ENCODE peak calls at places on chromosomes 1 and 21, in nine cellular contexts. L, E, V, C, U, S, P, B and G are unnamed samples. For H3K4me1 and H3K27me3, the result is how much of the 10 kb centered on the place peaks cover.

GRCh38 chr1:64212023-64212422 is 8.6 kb downstream of the UBE2U start:
- DNase-seq in C (peak), B (peak), S (no peak), V (no peak), L (peak), P (no peak), U (peak), E (no peak), G (peak)

GRCh38 chr1:113930499-113931161 is 1.5 kb downstream of the HIPK1 start:
- DNase-seq in L (peak), V (peak), C (peak), E (peak), P (peak), S (peak), B (peak), U (peak), G (peak)

GRCh38 chr1:167922023-167922422 is 8.1 kb upstream of the ADCY10 start:
- DNase-seq in B (no peak), V (no peak), U (peak), E (no peak), C (peak), L (no peak), P (peak), S (no peak), G (peak)

GRCh38 chr1:239810071-239810481 is 281.6 kb upstream of the FMN2 start:
- DNase-seq in P (no peak), L (peak), U (no peak), S (no peak), B (no peak), E (no peak), C (peak), V (peak), G (no peak)

GRCh38 chr1:44677201-44677520 is 2.6 kb downstream of the ARMH1 start:
- DNase-seq in V (no peak), U (peak), B (peak), E (no peak), L (peak), C (peak), P (peak), S (peak), G (peak)

GRCh38 chr21:19286901-19287300 is 883.3 kb upstream of the TMPRSS15 start:
- DNase-seq in L (no peak), S (no peak), V (no peak), U (no peak), B (no peak), E (no peak), C (no peak), P (no peak), G (no peak)

GRCh38 chr1:210758761-210759160 is 375.2 kb downstream of the KCNH1 start:
- DNase-seq in C (peak), V (no peak), E (no peak), P (no peak), L (no peak), S (no peak), B (no peak), U (no peak), G (no peak)

GRCh38 chr1:40197656-40198055 is 36.5 kb downstream of the RLF start:
- DNase-seq in B (peak), L (no peak), E (no peak), P (no peak), U (no peak), C (no peak), V (no peak), S (no peak), G (no peak)

GRCh38 chr1:96723372-96723771 is 1.8 kb downstream of the PTBP2 start:
- DNase-seq in C (no peak), U (no peak), B (no peak), S (no peak), V (no peak), P (no peak), L (no peak), E (no peak), G (no peak)

GRCh38 chr1:43442756-43443155 is 11.0 kb downstream of the HYI start:
- DNase-seq in C (no peak), B (no peak), E (no peak), V (no peak), S (no peak), U (no peak), L (no peak), P (no peak), G (no peak)

GRCh38 chr21:46603228-46603627 is 1.7 kb downstream of the S100B start:
- DNase-seq in S (no peak), B (peak), E (peak), V (no peak), P (no peak), C (peak), U (no peak), L (peak), G (no peak)

GRCh38 chr21:25343774-25344545 is 263.3 kb downstream of the MRPL39 start:
- DNase-seq in C (no peak), U (no peak), E (no peak), S (no peak), V (no peak), P (no peak), B (no peak), L (peak), G (no peak)

GRCh38 chr1:93080424-93080823 is 1.3 kb downstream of the MTF2 start:
- DNase-seq in U (peak), V (no peak), B (peak), L (peak), E (no peak), S (peak), P (peak), C (peak), G (peak)

GRCh38 chr21:16534408-16535099 is 804.8 kb downstream of the USP25 start:
- DNase-seq in P (no peak), B (no peak), V (no peak), C (peak), L (no peak), S (peak), U (peak), E (peak), G (peak)

GRCh38 chr1:161998811-161999210 is 24.9 kb downstream of the OLFML2B start:
- DNase-seq in E (peak), L (no peak), S (no peak), P (no peak), V (no peak), U (no peak), B (peak), C (peak), G (peak)

GRCh38 chr1:113036639-113037321 is 36.2 kb upstream of the LRIG2 start:
- DNase-seq in C (no peak), P (no peak), S (no peak), V (no peak), U (no peak), B (peak), E (no peak), L (peak), G (peak)

GRCh38 chr21:18716578-18717138 is 313.1 kb upstream of the TMPRSS15 start:
- DNase-seq in L (no peak), P (peak), B (peak), S (peak), E (no peak), U (no peak), C (no peak), V (no peak), G (no peak)

GRCh38 chr1:100794719-100795645 is 75.4 kb downstream of the VCAM1 start:
- DNase-seq in U (peak), E (no peak), B (peak), L (no peak), V (no peak), S (peak), C (peak), P (no peak), G (no peak)

GRCh38 chr1:15760520-15761211 is 2.1 kb downstream of the FBLIM1 start:
- DNase-seq in L (peak), C (peak), P (no peak), V (no peak), B (peak), U (peak), E (peak), S (peak), G (peak)

DNA sequence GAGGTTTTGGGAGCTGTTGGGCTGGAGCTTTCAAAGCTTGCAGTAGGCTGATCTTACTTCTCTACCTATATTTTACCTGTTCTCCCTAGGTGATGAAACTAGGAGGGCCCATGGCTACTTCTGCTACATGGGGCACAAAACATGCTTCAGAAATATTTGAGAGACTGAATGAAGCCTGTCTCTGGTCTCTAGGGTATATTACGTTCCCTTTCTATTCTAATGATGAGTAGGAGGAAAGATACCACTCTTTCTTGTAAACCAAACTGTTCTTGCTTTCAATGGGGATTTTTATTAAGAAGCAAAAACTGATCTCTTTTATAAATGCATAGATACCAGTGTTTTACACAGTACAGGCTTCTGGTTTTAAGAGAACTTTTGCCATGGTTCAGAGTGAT is 103.1 kb downstream of the GALNT2 start:
- DNase-seq in S (no peak), P (no peak), C (no peak), U (no peak), B (no peak), E (no peak), V (no peak), L (no peak), G (no peak)
- H3K4me1 ChIP-seq in S (under half), P (under half), C (under half), U (under half), B (under half), E (under half), V (under half), L (under half), G (under half)

GRCh38 chr1:17764578-17764977 is 9.4 kb downstream of the ACTL8 start:
- DNase-seq in L (no peak), V (no peak), B (no peak), S (no peak), E (no peak), U (no peak), C (no peak), P (no peak), G (no peak)

GRCh38 chr1:17762313-17762712 is 7.2 kb downstream of the ACTL8 start:
- DNase-seq in V (no peak), U (no peak), E (no peak), L (no peak), C (no peak), P (no peak), S (no peak), B (no peak), G (no peak)

GRCh38 chr1:17763995-17764394 is 8.9 kb downstream of the ACTL8 start:
- DNase-seq in E (no peak), B (no peak), L (no peak), V (no peak), C (no peak), P (no peak), U (no peak), S (no peak), G (no peak)

GRCh38 chr1:17768651-17769241 is 13.6 kb downstream of the ACTL8 start:
- DNase-seq in V (no peak), B (peak), P (no peak), L (peak), U (peak), E (peak), C (peak), S (no peak), G (no peak)

GRCh38 chr1:17765444-17766411 is 10.6 kb downstream of the ACTL8 start:
- DNase-seq in L (no peak), U (peak), E (peak), V (no peak), B (peak), S (no peak), P (no peak), C (peak), G (peak)
- H3K27me3 ChIP-seq in L (under half), U (under half), E (under half), V (under half), B (under half), S (under half), P (half or more), C (under half), G (under half)

GRCh38 chr1:163195728-163196448 is 6.8 kb downstream of the RGS5 start:
- DNase-seq in B (no peak), C (peak), P (no peak), U (peak), E (no peak), S (peak), V (no peak), L (peak), G (no peak)
- H3K4me2 ChIP-seq in B (no peak), C (no peak), P (no peak), U (peak), E (no peak), S (peak), V (no peak), L (no peak), G (no peak)

GRCh38 chr21:33057385-33057940 is 12.5 kb upstream of the OLIG1 start:
- DNase-seq in P (no peak), L (no peak), B (no peak), U (no peak), V (no peak), E (no peak), S (no peak), C (no peak), G (no peak)
- H3K4me1 ChIP-seq in P (under half), L (under half), B (under half), U (under half), V (under half), E (under half), S (under half), C (under half), G (under half)

GRCh38 chr1:182133181-182133580 is 71.7 kb upstream of the ZNF648 start:
- DNase-seq in C (no peak), P (no peak), E (no peak), B (no peak), U (no peak), V (no peak), S (no peak), L (no peak), G (no peak)
- H3K27me3 ChIP-seq in C (under half), P (under half), E (under half), B (under half), U (under half), V (under half), S (under half), L (under half), G (under half)

GRCh38 chr1:89512996-89513395 is 11.6 kb upstream of the LRRC8B start:
- DNase-seq in U (no peak), P (no peak), C (no peak), V (no peak), L (peak), S (no peak), E (no peak), B (no peak), G (no peak)
- H3K4me2 ChIP-seq in U (no peak), P (no peak), C (no peak), V (no peak), L (no peak), S (no peak), E (no peak), B (no peak), G (no peak)

DNA sequence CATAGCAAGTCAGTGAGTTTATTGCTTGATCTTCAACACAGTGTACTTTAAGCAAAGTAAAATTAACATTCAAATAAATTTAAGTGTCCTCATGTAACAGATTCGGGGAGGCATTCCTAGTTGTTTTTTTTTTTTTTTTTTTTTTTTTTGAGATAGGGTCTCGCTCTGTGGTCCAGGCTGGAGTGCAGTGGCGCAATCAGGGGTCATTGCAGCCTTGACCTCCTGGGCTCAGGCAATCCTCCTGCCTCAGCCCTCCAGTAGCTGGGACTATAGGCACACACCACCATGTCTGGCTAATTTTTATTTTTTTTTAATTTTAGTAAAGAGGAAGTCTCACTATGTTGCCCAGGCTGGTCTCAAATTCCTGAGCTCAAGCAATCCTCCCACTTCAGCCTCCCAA is 22.8 kb downstream of the OSBPL9 start:
- DNase-seq in S (no peak), B (no peak), C (no peak), L (no peak), U (no peak), P (no peak), V (no peak), E (no peak), G (no peak)
- H3K4me1 ChIP-seq in S (under half), B (under half), C (under half), L (under half), U (under half), P (under half), V (under half), E (half or more), G (under half)

GRCh38 chr1:201539561-201540404 is 856 bp downstream of the NAV1 start:
- DNase-seq in P (no peak), U (peak), V (no peak), L (peak), B (peak), S (peak), C (peak), E (peak), G (no peak)

GRCh38 chr1:201542166-201543045 is 3.5 kb downstream of the NAV1 start:
- DNase-seq in U (peak), V (no peak), S (peak), C (peak), E (no peak), L (no peak), P (no peak), B (peak), G (no peak)

GRCh38 chr1:201543871-201544521 is 5.1 kb downstream of the NAV1 start:
- DNase-seq in V (no peak), B (no peak), U (peak), L (no peak), S (no peak), P (no peak), E (no peak), C (no peak), G (no peak)

GRCh38 chr1:201538618-201539551 is at the start of gene NAV1:
- DNase-seq in P (no peak), B (peak), V (peak), S (peak), E (peak), L (peak), U (peak), C (peak), G (no peak)

GRCh38 chr1:201540846-201541735 is 2.2 kb downstream of the NAV1 start:
- DNase-seq in V (no peak), C (no peak), E (no peak), B (no peak), L (peak), U (no peak), P (no peak), S (no peak), G (no peak)
- H3K27me3 ChIP-seq in V (under half), C (under half), E (under half), B (under half), L (under half), U (under half), P (under half), S (under half), G (under half)

DNA sequence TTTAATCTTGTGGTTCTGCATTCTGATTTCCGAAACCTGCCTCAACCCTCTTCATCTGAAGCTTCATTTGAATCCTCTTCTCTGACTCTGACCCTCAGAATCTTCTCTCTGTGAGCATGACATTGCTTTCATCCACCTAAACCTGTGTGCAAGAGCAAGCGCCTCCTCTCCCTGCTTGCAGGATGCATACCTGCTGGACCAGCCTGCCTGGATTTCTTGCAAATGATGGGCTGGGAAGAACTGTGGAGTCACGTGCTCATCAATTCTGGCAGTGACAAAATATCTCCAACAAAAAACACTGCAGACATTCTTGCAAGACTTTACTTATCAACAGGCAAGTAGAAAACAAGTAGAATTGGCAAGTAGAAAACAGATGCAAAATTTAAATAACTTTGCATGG is 20.8 kb upstream of the SLC35F3 start:
- DNase-seq in P (no peak), U (no peak), B (no peak), V (no peak), E (no peak), L (peak), S (no peak), C (no peak), G (no peak)
- H3K4me2 ChIP-seq in P (no peak), U (no peak), B (no peak), V (no peak), E (no peak), L (no peak), S (no peak), C (no peak), G (no peak)

GRCh38 chr1:1879942-1880341 is 10.9 kb downstream of the GNB1 start:
- DNase-seq in C (no peak), E (no peak), L (no peak), P (no peak), U (no peak), V (no peak), S (no peak), B (no peak), G (no peak)

GRCh38 chr1:1877852-1878436 is 12.9 kb downstream of the GNB1 start:
- DNase-seq in C (no peak), V (no peak), L (no peak), P (no peak), S (no peak), B (no peak), E (no peak), U (no peak), G (no peak)

GRCh38 chr1:1880617-1881312 is 10.1 kb downstream of the GNB1 start:
- DNase-seq in V (no peak), L (no peak), C (no peak), P (no peak), B (no peak), E (no peak), U (no peak), S (no peak), G (no peak)

GRCh38 chr1:1881727-1882126 is 9.2 kb downstream of the GNB1 start:
- DNase-seq in L (no peak), P (no peak), S (no peak), U (no peak), B (no peak), C (no peak), E (no peak), V (no peak), G (no peak)

GRCh38 chr1:1883092-1883858 is 7.6 kb downstream of the GNB1 start:
- DNase-seq in C (peak), P (no peak), L (peak), B (no peak), E (no peak), V (no peak), U (no peak), S (no peak), G (no peak)
- H3K4me1 ChIP-seq in C (under half), P (under half), L (under half), B (under half), E (under half), V (under half), U (under half), S (under half), G (under half)